ENCODE peak calls at places on chromosome 7, in nine cellular contexts. N is Peyer's patch; M is H1; F is germinal center; L is HCEC 1CT; E is NCI-H1092; H is stimulated activated CD8-positive, alpha-beta memory T cell treated with anti-CD3 and anti-CD28 coated beads, Interleukin-2, amount 100 ng/mL, for 48 hours; Z is A172; T is T-cell. P is an unnamed sample.

GRCh38 chr7:111540199-111540815 is 22.0 kb downstream of the IMMP2L start:
- DNase-seq in H (no peak), L (no peak), T (no peak), E (no peak), Z (no peak), F (no peak), N (no peak), M (no peak), P (no peak)

GRCh38 chr7:97973206-97973658 is 16.8 kb downstream of the OCM2 start:
- DNase-seq in F (no peak), L (no peak), E (peak), T (no peak), H (no peak), M (peak), N (no peak), Z (no peak), P (no peak)

GRCh38 chr7:93232673-93233018 is 480 bp downstream of the VPS50 start:
- DNase-seq in H (no peak), E (no peak), T (no peak), M (no peak), N (no peak), F (no peak), Z (no peak), L (no peak), P (no peak)

GRCh38 chr7:128831178-128831993 is 1.2 kb downstream of the FLNC start:
- DNase-seq in E (no peak), N (no peak), F (no peak), M (no peak), T (no peak), Z (peak), L (peak), H (no peak), P (no peak)

GRCh38 chr7:20892776-20893175 is 106.1 kb upstream of the SP8 start:
- DNase-seq in Z (no peak), L (no peak), F (no peak), M (no peak), H (no peak), N (no peak), E (no peak), T (no peak), P (no peak)

GRCh38 chr7:138122162-138122561 is 45.9 kb downstream of the AKR1D1 start:
- DNase-seq in F (no peak), N (no peak), E (no peak), H (no peak), M (no peak), Z (no peak), T (no peak), L (no peak), P (no peak)

GRCh38 chr7:123689250-123689649 is 33.6 kb downstream of the LMOD2 start:
- DNase-seq in F (no peak), L (no peak), T (no peak), E (no peak), M (no peak), Z (no peak), N (no peak), H (no peak), P (no peak)

GRCh38 chr7:140084972-140085371 is 22.2 kb upstream of the PARP12 start:
- DNase-seq in N (peak), M (no peak), Z (no peak), F (no peak), L (no peak), H (peak), E (no peak), T (no peak), P (no peak)

GRCh38 chr7:2567663-2568238 is 9.0 kb downstream of the IQCE start:
- DNase-seq in H (no peak), M (peak), T (no peak), Z (no peak), E (peak), N (peak), F (no peak), L (peak), P (no peak)

GRCh38 chr7:90761584-90761983 is 165.5 kb downstream of the CDK14 start:
- DNase-seq in T (no peak), M (no peak), H (no peak), F (no peak), E (no peak), Z (no peak), L (no peak), N (no peak), P (no peak)

GRCh38 chr7:41940760-41941343 is 238.0 kb upstream of the INHBA start:
- DNase-seq in H (no peak), E (peak), T (peak), L (peak), F (peak), Z (peak), M (no peak), N (peak), P (no peak)

GRCh38 chr7:115754226-115754625 is 276.3 kb downstream of the TFEC start:
- DNase-seq in L (no peak), E (no peak), H (no peak), M (no peak), N (no peak), Z (no peak), T (no peak), F (no peak), P (no peak)

GRCh38 chr7:130440527-130441365 is at the start of gene CEP41:
- DNase-seq in F (peak), H (peak), T (peak), E (peak), M (peak), N (peak), Z (peak), L (peak), P (peak)

GRCh38 chr7:106462365-106462859 is 177.6 kb upstream of the NAMPT start:
- DNase-seq in F (peak), E (peak), L (peak), Z (peak), H (no peak), T (no peak), M (no peak), N (no peak), P (no peak)

GRCh38 chr7:5526190-5527037 is 102.8 kb upstream of the TNRC18 start:
- DNase-seq in T (no peak), L (peak), H (peak), M (no peak), Z (peak), F (peak), N (no peak), E (no peak), P (no peak)

GRCh38 chr7:74155810-74156395 is 18.3 kb upstream of the EIF4H start:
- DNase-seq in M (no peak), F (no peak), L (no peak), T (no peak), Z (no peak), E (no peak), N (no peak), H (no peak), P (no peak)

GRCh38 chr7:73329861-73330581 is 2.1 kb downstream of the FKBP6 start:
- DNase-seq in M (no peak), Z (no peak), H (no peak), L (peak), T (no peak), N (no peak), E (no peak), F (no peak), P (no peak)

GRCh38 chr7:149885191-149886017 is 11.6 kb downstream of the ATP6V0E2 start:
- DNase-seq in N (no peak), M (peak), E (no peak), T (no peak), H (no peak), F (no peak), Z (peak), L (no peak), P (no peak)

GRCh38 chr7:27128034-27128433 is 2.5 kb downstream of the HOXA4 start:
- DNase-seq in M (no peak), Z (no peak), F (no peak), E (no peak), L (no peak), T (no peak), N (peak), H (no peak), P (no peak)

GRCh38 chr7:99090811-99091582 is 52.9 kb downstream of the SMURF1 start:
- DNase-seq in T (no peak), L (no peak), E (no peak), F (no peak), N (no peak), H (no peak), M (no peak), Z (no peak), P (no peak)

GRCh38 chr7:128812514-128813168 is 17.6 kb upstream of the FLNC start:
- DNase-seq in M (no peak), L (no peak), F (no peak), E (peak), H (no peak), N (no peak), Z (no peak), T (no peak), P (no peak)

GRCh38 chr7:22229148-22229547 is 127.8 kb downstream of the RAPGEF5 start:
- DNase-seq in H (no peak), N (no peak), M (no peak), L (no peak), T (no peak), Z (no peak), E (no peak), F (no peak), P (no peak)

P was measured in epithelial cell of proximal tubule.